ENCODE peak calls at places on chromosomes 12 and 14, in five cellular contexts. D is PC-3, J is hepatocyte, S is right lobe of liver, B is IMR-90. I is an unnamed sample. For H3K9me3, the result is how much of the 10 kb centered on the place peaks cover.

GRCh38 chr12:31745242-31745641 is 16.4 kb upstream of the AMN1 start:
- DNase-seq in D (no peak), J (no peak), B (no peak), S (no peak), I (no peak)

GRCh38 chr12:70366581-70367267 is 634 bp downstream of the KCNMB4 start:
- DNase-seq in S (peak), B (peak), J (peak), D (peak), I (peak)

GRCh38 chr12:21910642-21911041 is 30.6 kb downstream of the ABCC9 start:
- DNase-seq in B (no peak), J (no peak), D (no peak), S (no peak), I (no peak)

GRCh38 chr12:4579305-4580097 is 17.5 kb downstream of the DYRK4 start:
- DNase-seq in S (no peak), J (no peak), D (peak), B (peak), I (no peak)

GRCh38 chr12:116236986-116237385 is 40.5 kb downstream of the MED13L start:
- DNase-seq in B (no peak), D (no peak), J (no peak), S (no peak), I (no peak)

GRCh38 chr12:6199531-6200265 is 502 bp upstream of the CD9 start:
- DNase-seq in S (no peak), B (no peak), D (peak), J (peak), I (peak)

GRCh38 chr12:111773801-111774551 is 7.2 kb downstream of the ALDH2 start:
- DNase-seq in D (no peak), S (peak), B (peak), J (peak), I (peak)

GRCh38 chr14:24903337-24903736 is 146.6 kb downstream of the STXBP6 start:
- DNase-seq in B (peak), J (no peak), D (peak), S (no peak), I (no peak)

GRCh38 chr12:108634225-108634795 is 616 bp upstream of the SELPLG start:
- DNase-seq in B (no peak), J (no peak), D (peak), S (no peak), I (peak)

GRCh38 chr14:103534576-103535061 is 5.6 kb downstream of the TRMT61A start:
- DNase-seq in D (no peak), S (no peak), J (no peak), B (no peak), I (no peak)

GRCh38 chr12:153080-153746 is 60.7 kb downstream of the SLC6A12 start:
- DNase-seq in S (peak), J (peak), D (peak), B (peak), I (peak)

GRCh38 chr14:99330316-99331240 is 58.6 kb upstream of the BCL11B start:
- DNase-seq in B (no peak), D (no peak), S (peak), J (no peak), I (no peak)

GRCh38 chr12:54750-55535 is 11.6 kb upstream of the IQSEC3 start:
- DNase-seq in D (no peak), J (peak), S (no peak), B (no peak), I (no peak)

GRCh38 chr14:99155173-99155777 is 116.7 kb downstream of the BCL11B start:
- DNase-seq in B (no peak), J (no peak), S (no peak), D (no peak), I (no peak)

GRCh38 chr12:96425973-96426372 is 25.7 kb upstream of the CDK17 start:
- DNase-seq in D (peak), J (no peak), B (peak), S (no peak), I (peak)

GRCh38 chr14:96376093-96376492 is 12.8 kb downstream of the GSKIP start:
- DNase-seq in D (no peak), J (no peak), B (no peak), S (no peak), I (no peak)

GRCh38 chr12:56571131-56571530 is 49.5 kb downstream of the RBMS2 start:
- DNase-seq in D (no peak), J (peak), B (no peak), S (no peak), I (no peak)

GRCh38 chr12:107318804-107319535 is 225.6 kb upstream of the CRY1 start:
- DNase-seq in D (peak), J (peak), S (peak), B (peak), I (peak)

GRCh38 chr14:102209224-102209966 is 69.7 kb downstream of the WDR20 start:
- DNase-seq in D (peak), B (peak), J (peak), S (peak), I (no peak)

GRCh38 chr12:84397279-84397678 is 515.3 kb downstream of the SLC6A15 start:
- DNase-seq in D (peak), S (no peak), J (no peak), B (no peak), I (no peak)

GRCh38 chr12:121494093-121494787 is 86.6 kb downstream of the KDM2B start:
- DNase-seq in S (no peak), B (peak), J (peak), D (peak), I (peak)

GRCh38 chr14:103989034-103989433 is 46.7 kb upstream of the RD3L start:
- DNase-seq in B (no peak), S (no peak), D (no peak), J (no peak), I (no peak)

GRCh38 chr14:78967111-78967809 is 797.1 kb downstream of the NRXN3 start:
- DNase-seq in J (no peak), S (no peak), B (peak), D (peak), I (no peak)

GRCh38 chr12:115541891-115542361 is 735.6 kb downstream of the MED13L start:
- DNase-seq in D (peak), B (no peak), J (no peak), S (no peak), I (peak)

GRCh38 chr12:57258977-57259970 is 8.3 kb upstream of the STAC3 start:
- DNase-seq in D (no peak), B (peak), J (peak), S (peak), I (no peak)

GRCh38 chr12:129067482-129067881 is 214.2 kb downstream of the GLT1D1 start:
- DNase-seq in J (peak), S (no peak), D (no peak), B (no peak), I (no peak)

GRCh38 chr12:110680032-110680431 is 8.9 kb downstream of the HVCN1 start:
- DNase-seq in D (no peak), S (no peak), B (no peak), J (no peak), I (no peak)

GRCh38 chr12:27919671-27920235 is 52.8 kb downstream of the PTHLH start:
- DNase-seq in J (no peak), B (no peak), S (no peak), D (no peak), I (no peak)

GRCh38 chr14:77046706-77047105 is 18.2 kb upstream of the IRF2BPL start:
- DNase-seq in S (no peak), J (no peak), D (peak), B (no peak), I (no peak)

GRCh38 chr14:54125109-54125508 is 168.5 kb upstream of the BMP4 start:
- DNase-seq in J (no peak), D (no peak), S (no peak), B (no peak), I (no peak)
- H3K4me3 ChIP-seq in J (no peak), D (no peak), S (no peak), B (no peak), I (no peak)

GRCh38 chr14:61140271-61140670 is 140.9 kb downstream of the TMEM30B start:
- DNase-seq in S (no peak), D (peak), J (no peak), B (peak), I (peak)

GRCh38 chr14:61145903-61146411 is 135.2 kb downstream of the TMEM30B start:
- DNase-seq in S (no peak), D (peak), B (peak), J (peak), I (peak)

GRCh38 chr14:61139006-61139599 is 142.0 kb downstream of the TMEM30B start:
- DNase-seq in J (no peak), B (no peak), S (no peak), D (no peak), I (no peak)

GRCh38 chr14:61145258-61145902 is 135.8 kb downstream of the TMEM30B start:
- DNase-seq in B (peak), S (no peak), D (peak), J (peak), I (peak)

DNA sequence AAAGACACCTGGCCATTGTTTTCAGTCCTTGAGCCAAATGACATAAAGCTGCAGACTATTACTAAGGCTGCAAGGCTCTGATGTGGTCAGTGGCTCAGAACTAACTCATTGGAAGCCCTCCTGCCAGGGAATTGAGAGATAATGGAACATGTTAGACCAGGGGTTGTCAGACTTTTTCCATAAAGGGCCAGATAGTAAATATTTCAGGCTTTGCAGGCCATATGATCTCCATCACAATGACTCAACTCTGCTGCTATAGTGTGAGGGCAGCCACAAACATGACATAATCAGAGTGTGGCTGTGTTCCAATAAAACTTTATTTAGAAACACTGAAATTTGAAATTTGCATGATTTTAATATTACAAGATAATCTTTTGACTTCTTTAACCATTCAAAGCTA is 140.3 kb downstream of the TMEM30B start:
- DNase-seq in J (no peak), B (peak), D (peak), S (no peak), I (peak)
- H3K9me3 ChIP-seq in J (under half), B (under half), D (under half), S (under half), I (under half)

GRCh38 chr12:45232771-45233372 is 17.0 kb downstream of the ANO6 start:
- DNase-seq in B (peak), S (no peak), J (peak), D (peak), I (peak)

GRCh38 chr12:45232146-45232731 is 16.3 kb downstream of the ANO6 start:
- DNase-seq in D (no peak), S (no peak), B (peak), J (no peak), I (no peak)

GRCh38 chr12:45231515-45232145 is 15.7 kb downstream of the ANO6 start:
- DNase-seq in B (peak), D (peak), J (no peak), S (no peak), I (no peak)

GRCh38 chr12:45235087-45236025 is 19.5 kb downstream of the ANO6 start:
- DNase-seq in S (no peak), B (peak), J (peak), D (peak), I (peak)

DNA sequence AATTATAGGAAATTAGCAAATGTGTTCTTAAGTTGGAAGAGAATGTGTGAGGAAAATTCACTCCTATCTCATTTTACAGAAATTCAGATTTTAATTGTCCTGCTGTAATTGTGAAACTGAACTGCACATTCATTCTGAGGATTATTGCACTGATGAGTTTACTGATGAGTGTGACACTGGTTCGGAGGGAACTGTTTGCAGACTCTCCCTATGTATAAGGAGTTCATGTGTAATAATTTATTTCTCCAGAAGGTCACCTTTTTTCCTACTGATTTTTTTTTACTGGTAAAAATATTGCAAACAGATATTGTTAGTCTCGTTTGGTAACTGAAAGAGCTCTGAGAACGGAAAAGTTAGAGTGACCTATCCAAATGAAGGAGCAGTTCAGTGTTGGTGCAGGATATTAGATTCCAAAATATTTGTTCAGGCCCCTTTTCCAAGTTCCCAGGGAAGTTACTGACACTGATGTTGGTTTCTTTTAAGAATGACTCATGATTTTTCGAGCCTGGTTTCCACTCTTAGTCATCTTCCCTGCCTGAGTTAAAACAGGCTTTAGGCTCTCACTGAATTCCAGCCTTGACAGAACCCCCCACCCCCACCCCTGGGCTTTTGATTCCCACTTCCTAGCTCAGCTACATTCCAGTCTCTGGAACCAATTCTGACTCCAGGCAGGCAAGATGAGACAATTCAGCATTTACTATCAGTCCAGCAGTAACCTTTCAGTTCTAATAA is 18.4 kb downstream of the ANO6 start:
- DNase-seq in S (no peak), D (peak), B (peak), J (peak), I (peak)
- H3K4me3 ChIP-seq in S (no peak), D (peak), B (no peak), J (no peak), I (no peak)

GRCh38 chr14:93975791-93976476 is 436 bp downstream of the ASB2 start:
- DNase-seq in B (no peak), S (no peak), J (no peak), D (no peak), I (no peak)

GRCh38 chr14:93978735-93979134 is 2.4 kb upstream of the ASB2 start:
- DNase-seq in B (no peak), S (no peak), D (no peak), J (no peak), I (no peak)

GRCh38 chr14:93977790-93978581 is 1.6 kb upstream of the ASB2 start:
- DNase-seq in D (no peak), B (no peak), J (no peak), S (no peak), I (no peak)

GRCh38 chr14:93976477-93977057 is at the start of gene ASB2:
- DNase-seq in B (peak), J (no peak), S (no peak), D (no peak), I (no peak)

GRCh38 chr14:93977171-93977570 is 801 bp upstream of the ASB2 start:
- DNase-seq in D (no peak), S (no peak), B (no peak), J (no peak), I (no peak)
- H3K9me3 ChIP-seq in D (under half), S (under half), B (under half), J (under half), I (under half)

GRCh38 chr12:65881965-65882413 is 57.7 kb downstream of the HMGA2 start:
- DNase-seq in S (peak), D (no peak), J (peak), B (peak), I (peak)
- H3K4me3 ChIP-seq in S (no peak), D (no peak), J (no peak), B (no peak), I (no peak)

GRCh38 chr14:85106491-85106890 is 423.5 kb upstream of the FLRT2 start:
- DNase-seq in B (no peak), D (no peak), S (no peak), J (no peak), I (no peak)
- H3K9me3 ChIP-seq in B (under half), D (under half), S (under half), J (under half), I (under half)

I was measured in MG63.